ENCODE peak calls at places on chromosome 13, in seven cellular contexts. O is esophagus squamous epithelium; S is uterus; R is IMR-90; X is ascending aorta; I is SJSA1; L is CD8-positive, alpha-beta memory T cell. W is an unnamed sample. For H3K4me1 and H3K36me3, the result is how much of the 10 kb centered on the place peaks cover.

GRCh38 chr13:97528518-97528917 is 94.5 kb downstream of the RAP2A start:
- DNase-seq in O (no peak), S (no peak), R (no peak), X (no peak), I (no peak), L (no peak), W (no peak)

GRCh38 chr13:60165391-60166099 is 1.8 kb upstream of the DIAPH3 start:
- DNase-seq in O (no peak), S (no peak), R (peak), X (no peak), I (no peak), L (no peak), W (no peak)

GRCh38 chr13:26540319-26540718 is 17.2 kb upstream of the WASF3 start:
- DNase-seq in O (no peak), S (no peak), R (no peak), X (no peak), I (no peak), L (no peak), W (no peak)

GRCh38 chr13:40233731-40234195 is 432.7 kb downstream of the FOXO1 start:
- DNase-seq in O (no peak), S (peak), R (no peak), X (no peak), I (no peak), L (no peak), W (no peak)

GRCh38 chr13:112069727-112070300 is 2.9 kb downstream of the SOX1 start:
- DNase-seq in O (no peak), S (no peak), R (no peak), X (no peak), I (no peak), L (no peak), W (no peak)

GRCh38 chr13:45925151-45925550 is 73.6 kb upstream of the SIAH3 start:
- DNase-seq in O (no peak), S (no peak), R (no peak), X (no peak), I (no peak), L (no peak), W (no peak)

GRCh38 chr13:58587183-58587582 is 955.6 kb downstream of the PCDH17 start:
- DNase-seq in O (no peak), S (no peak), R (no peak), X (no peak), I (no peak), L (no peak), W (no peak)

GRCh38 chr13:96958286-96958891 is 35.9 kb downstream of the OXGR1 start:
- DNase-seq in O (no peak), S (no peak), R (peak), X (no peak), I (no peak), L (no peak), W (no peak)

GRCh38 chr13:33349314-33349995 is 63.9 kb upstream of the STARD13 start:
- DNase-seq in O (no peak), S (peak), R (no peak), X (peak), I (peak), L (no peak), W (no peak)

GRCh38 chr13:29472317-29472961 is 123.0 kb downstream of the SLC7A1 start:
- DNase-seq in O (no peak), S (no peak), R (peak), X (no peak), I (peak), L (peak), W (peak)

GRCh38 chr13:76886292-76887061 is at the start of gene KCTD12:
- DNase-seq in O (peak), S (peak), R (peak), X (peak), I (peak), L (peak), W (peak)

GRCh38 chr13:46165485-46166220 is 16.3 kb downstream of the LCP1 start:
- DNase-seq in O (no peak), S (no peak), R (no peak), X (no peak), I (peak), L (no peak), W (peak)

GRCh38 chr13:78625384-78625783 is 22.0 kb upstream of the POU4F1 start:
- DNase-seq in O (no peak), S (no peak), R (no peak), X (no peak), I (no peak), L (no peak), W (no peak)

GRCh38 chr13:99992912-99993311 is 11.3 kb downstream of the ZIC2 start:
- DNase-seq in O (no peak), S (no peak), R (no peak), X (no peak), I (peak), L (no peak), W (no peak)

GRCh38 chr13:75869981-75870380 is 233.9 kb downstream of the LMO7 start:
- DNase-seq in O (no peak), S (no peak), R (no peak), X (no peak), I (no peak), L (peak), W (no peak)

GRCh38 chr13:49435992-49436391 is 7.9 kb downstream of the CAB39L start:
- DNase-seq in O (no peak), S (no peak), R (peak), X (no peak), I (no peak), L (no peak), W (no peak)

GRCh38 chr13:49441312-49441711 is 2.6 kb downstream of the CAB39L start:
- DNase-seq in O (no peak), S (no peak), R (no peak), X (no peak), I (no peak), L (no peak), W (no peak)

GRCh38 chr13:49436890-49437289 is 7.0 kb downstream of the CAB39L start:
- DNase-seq in O (no peak), S (peak), R (peak), X (no peak), I (peak), L (no peak), W (no peak)

GRCh38 chr13:49439609-49440008 is 4.3 kb downstream of the CAB39L start:
- DNase-seq in O (no peak), S (no peak), R (no peak), X (no peak), I (no peak), L (no peak), W (no peak)

DNA sequence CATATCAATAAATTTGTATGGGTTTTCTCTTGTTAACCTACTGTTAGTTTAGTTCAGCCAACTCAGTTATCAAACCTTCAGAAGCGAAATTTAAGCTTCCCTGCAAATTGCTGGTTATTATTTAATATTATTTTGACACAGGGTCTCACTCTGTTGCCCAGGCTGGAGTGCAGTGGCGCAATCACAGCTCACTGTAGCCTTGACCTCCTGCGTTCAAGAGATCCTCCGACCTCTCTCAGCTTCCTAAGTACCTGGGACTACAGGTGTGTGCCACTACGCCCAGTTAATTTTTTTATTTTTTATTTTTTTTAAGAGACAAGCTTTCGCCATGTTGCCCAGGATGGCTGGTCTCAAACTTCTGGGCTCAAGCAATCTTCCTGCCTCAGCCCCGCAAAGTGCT is 6.2 kb downstream of the CAB39L start:
- DNase-seq in O (no peak), S (no peak), R (no peak), X (no peak), I (no peak), L (no peak), W (no peak)
- H3K4me1 ChIP-seq in O (under half), S (under half), R (under half), X (under half), I (under half), L (under half), W (under half)

GRCh38 chr13:109784590-109785140 is 1.7 kb downstream of the IRS2 start:
- DNase-seq in O (no peak), S (peak), R (peak), X (no peak), I (peak), L (peak), W (peak)
- H3K36me3 ChIP-seq in O (under half), S (under half), R (under half), X (under half), I (half or more), L (under half), W (under half)

GRCh38 chr13:114113961-114114360 is 18.5 kb downstream of the RASA3 start:
- DNase-seq in O (no peak), S (no peak), R (no peak), X (no peak), I (no peak), L (no peak), W (no peak)

GRCh38 chr13:114111577-114111976 is 20.8 kb downstream of the RASA3 start:
- DNase-seq in O (no peak), S (no peak), R (peak), X (no peak), I (no peak), L (no peak), W (no peak)

GRCh38 chr13:114112826-114113322 is 19.5 kb downstream of the RASA3 start:
- DNase-seq in O (no peak), S (peak), R (no peak), X (no peak), I (no peak), L (no peak), W (no peak)

GRCh38 chr13:114110091-114110829 is 22.2 kb downstream of the RASA3 start:
- DNase-seq in O (no peak), S (peak), R (no peak), X (no peak), I (no peak), L (peak), W (peak)

DNA sequence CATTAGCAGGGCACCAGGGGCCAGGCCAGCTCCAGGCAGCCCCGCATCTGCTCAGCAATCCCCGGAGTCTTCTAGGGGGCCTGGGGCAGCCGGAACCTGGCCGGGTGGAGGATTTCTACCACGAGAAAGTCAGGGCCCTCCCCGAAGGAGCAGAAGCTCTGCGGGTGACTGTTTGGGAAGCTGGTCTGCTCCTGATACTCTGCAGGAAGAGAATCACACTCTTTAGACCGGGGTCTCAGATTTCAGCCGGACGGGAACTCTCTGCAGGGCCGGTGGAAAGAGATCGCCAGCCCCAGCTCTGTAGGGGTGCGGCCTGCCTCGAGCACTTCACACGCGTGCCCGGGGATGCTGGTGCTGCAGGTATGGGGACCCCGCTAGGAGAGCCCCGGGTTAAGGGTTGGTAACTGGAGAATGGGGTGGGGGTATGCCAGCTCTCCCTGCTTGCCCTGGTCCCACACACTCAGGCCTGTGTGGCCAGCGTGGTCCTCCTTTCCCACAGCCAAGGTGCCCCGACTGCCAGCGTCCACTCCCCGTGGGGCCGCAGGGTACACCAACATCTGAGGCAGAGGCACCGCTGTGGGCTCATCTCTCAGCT is 20.1 kb downstream of the RASA3 start:
- DNase-seq in O (no peak), S (peak), R (peak), X (no peak), I (no peak), L (no peak), W (no peak)
- H3K4me1 ChIP-seq in O (under half), S (under half), R (half or more), X (under half), I (under half), L (half or more), W (half or more)

DNA sequence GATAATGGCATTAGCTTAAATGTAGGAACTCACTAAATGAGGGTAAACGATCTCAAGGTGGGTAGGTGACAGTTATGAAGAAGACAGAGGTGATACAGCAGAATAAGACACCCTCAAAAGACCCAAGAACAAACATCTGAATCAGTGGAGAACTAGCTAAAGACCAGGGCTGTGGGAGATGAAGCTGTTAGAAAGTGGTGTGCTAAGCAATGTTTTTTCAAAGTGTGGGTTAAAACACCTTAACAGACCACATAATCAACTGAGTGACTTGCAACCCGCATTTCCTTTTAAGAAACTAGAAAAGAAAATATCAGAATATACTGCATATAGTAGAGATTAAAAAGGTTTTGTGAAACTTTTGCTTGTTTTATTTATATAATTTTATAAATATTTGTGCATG is 70.0 kb downstream of the ZDHHC20 start:
- DNase-seq in O (no peak), S (no peak), R (no peak), X (no peak), I (no peak), L (no peak), W (no peak)
- H3K36me3 ChIP-seq in O (under half), S (under half), R (under half), X (under half), I (under half), L (under half), W (under half)

DNA sequence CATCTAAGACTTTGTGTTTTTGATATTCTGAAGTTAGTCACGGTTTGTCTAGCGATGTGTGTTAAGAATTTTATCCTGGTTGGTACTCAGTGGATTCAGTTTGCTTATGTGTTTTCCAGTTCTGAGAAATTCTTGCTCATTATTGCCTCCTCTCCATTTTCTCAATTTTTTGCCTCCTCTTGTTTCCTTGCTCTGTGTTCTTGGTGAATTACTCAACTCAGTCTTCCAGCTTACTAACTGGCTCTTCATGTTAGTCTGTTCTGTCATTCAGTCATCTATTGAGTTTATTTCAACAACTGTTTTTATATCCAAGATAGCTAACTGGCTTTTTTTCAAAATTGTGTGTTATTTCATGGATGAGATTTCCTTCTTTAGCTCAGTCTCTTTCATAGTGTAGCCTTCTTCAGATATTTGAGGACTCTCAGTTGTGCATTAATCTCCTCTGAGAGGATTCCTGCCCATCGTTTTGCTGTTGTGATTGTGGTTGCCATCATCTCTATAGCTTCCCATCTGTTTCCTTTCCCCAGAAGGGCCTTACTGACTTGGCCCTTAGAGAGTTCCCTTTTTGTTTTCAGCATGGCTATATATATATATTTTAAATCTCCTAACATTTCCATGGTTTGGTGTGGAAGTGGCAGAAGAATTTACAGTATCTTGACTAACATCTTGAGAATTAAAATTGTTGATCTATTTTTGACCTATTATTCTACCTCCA is 6.2 kb downstream of the SETDB2 start:
- DNase-seq in O (no peak), S (no peak), R (no peak), X (no peak), I (no peak), L (no peak), W (no peak)
- H3K4me1 ChIP-seq in O (under half), S (under half), R (under half), X (under half), I (under half), L (half or more), W (under half)

DNA sequence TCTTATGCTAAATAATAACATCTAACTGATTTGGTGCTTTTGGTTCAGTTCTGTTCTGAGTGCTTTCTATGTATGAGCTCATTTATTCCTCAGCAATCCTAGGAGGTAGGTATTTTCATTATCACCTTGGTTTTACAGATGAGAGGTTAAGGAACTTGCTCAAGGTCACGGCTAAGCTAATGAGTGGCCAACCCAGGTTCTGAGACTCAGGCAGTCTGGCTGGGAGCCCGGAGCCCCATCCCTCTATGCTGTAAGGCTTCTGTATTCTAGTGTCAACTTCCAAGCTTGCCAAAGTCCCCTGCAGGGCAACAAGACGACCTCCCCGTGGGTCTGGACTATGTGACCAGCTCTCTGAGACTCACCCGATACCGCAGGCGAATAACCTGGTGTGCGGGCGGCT is 60.5 kb downstream of the PARP4 start:
- DNase-seq in O (no peak), S (no peak), R (no peak), X (no peak), I (no peak), L (no peak), W (no peak)
- H3K36me3 ChIP-seq in O (under half), S (under half), R (under half), X (half or more), I (under half), L (under half), W (half or more)

GRCh38 chr13:23620613-23621315 is 50.6 kb downstream of the TNFRSF19 start:
- DNase-seq in O (no peak), S (no peak), R (no peak), X (no peak), I (no peak), L (no peak), W (no peak)

GRCh38 chr13:23618341-23618740 is 48.1 kb downstream of the TNFRSF19 start:
- DNase-seq in O (no peak), S (no peak), R (peak), X (no peak), I (peak), L (no peak), W (no peak)

GRCh38 chr13:23621316-23621645 is 51.1 kb downstream of the TNFRSF19 start:
- DNase-seq in O (no peak), S (no peak), R (peak), X (no peak), I (peak), L (no peak), W (no peak)

GRCh38 chr13:23619073-23619855 is 49.1 kb downstream of the TNFRSF19 start:
- DNase-seq in O (no peak), S (no peak), R (no peak), X (no peak), I (no peak), L (no peak), W (no peak)

DNA sequence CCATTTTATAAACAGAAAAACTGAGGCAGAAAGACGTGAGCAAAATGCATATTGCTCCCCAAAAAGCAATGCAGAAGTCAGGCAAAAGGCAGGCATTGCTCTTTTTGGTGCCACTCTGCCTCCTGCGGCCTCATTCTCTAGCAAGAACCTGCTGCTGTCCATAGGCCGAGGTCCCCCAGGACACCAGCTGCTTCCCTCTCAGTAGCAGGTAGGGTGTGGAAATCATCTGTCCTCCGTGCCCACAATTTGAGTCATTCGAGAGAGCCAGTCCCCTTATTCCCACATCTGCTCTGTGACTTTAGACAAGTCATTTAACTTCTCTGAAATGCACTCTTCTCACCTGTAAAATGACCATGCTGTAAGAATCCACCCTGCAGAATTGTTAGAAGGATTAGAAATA is 50.0 kb downstream of the TNFRSF19 start:
- DNase-seq in O (no peak), S (no peak), R (no peak), X (no peak), I (no peak), L (no peak), W (no peak)
- H3K4me1 ChIP-seq in O (under half), S (under half), R (under half), X (under half), I (under half), L (under half), W (under half)

DNA sequence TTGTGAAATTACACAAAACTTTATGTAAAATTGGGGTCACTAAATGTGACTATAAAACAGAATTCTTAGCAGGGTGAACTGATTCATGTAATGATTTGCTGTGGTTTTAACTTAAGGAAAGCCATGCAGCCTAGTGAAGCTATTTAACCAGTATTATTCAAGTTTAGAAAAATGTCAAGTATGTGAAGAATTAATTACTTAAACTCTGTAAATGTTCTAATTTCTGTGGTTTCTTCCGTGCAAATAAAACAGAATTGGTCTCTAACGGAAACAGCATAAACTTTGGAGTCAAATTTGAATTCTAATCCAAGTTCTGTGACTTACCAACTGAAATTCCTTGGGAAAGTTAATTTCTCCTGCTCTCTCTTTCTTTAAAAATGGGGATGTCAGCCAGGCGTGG is 13.3 kb downstream of the CDC16 start:
- DNase-seq in O (no peak), S (no peak), R (peak), X (no peak), I (peak), L (no peak), W (no peak)
- H3K36me3 ChIP-seq in O (under half), S (under half), R (under half), X (half or more), I (half or more), L (half or more), W (half or more)

GRCh38 chr13:105827074-105827473 is 708.4 kb downstream of the EFNB2 start:
- DNase-seq in O (no peak), S (no peak), R (no peak), X (no peak), I (no peak), L (no peak), W (no peak)
- H3K4me1 ChIP-seq in O (under half), S (under half), R (under half), X (under half), I (under half), L (under half), W (under half)